ENCODE peak calls at places on chromosomes 12 and 14, in eight cellular contexts. One of them, this sample, is unnamed.
A peak's percentile ranks its signal among the peaks of the same experiment; 100 is the strongest.

GRCh38 chr12:109725321-109726105 is 11.9 kb downstream of the FAM222A start:
- DNase-seq in neural crest cell: no peak
- DNase-seq in NCI-H2081: peak; percentile 55
- DNase-seq in hypothalamus: peak; percentile 61
- DNase-seq in NCI-H1092: no peak
- DNase-seq in bronchial epithelial cell: no peak
- DNase-seq in adipocyte: no peak
- DNase-seq in CD4-positive, alpha-beta T cell: no peak
- DNase-seq in this sample: no peak

GRCh38 chr12:29072631-29073030 is 76.4 kb upstream of the FAR2 start:
- DNase-seq in neural crest cell: no peak
- DNase-seq in NCI-H2081: no peak
- DNase-seq in hypothalamus: no peak
- DNase-seq in NCI-H1092: no peak
- DNase-seq in bronchial epithelial cell: peak; percentile 72
- DNase-seq in adipocyte: peak; percentile 18
- DNase-seq in CD4-positive, alpha-beta T cell: no peak
- DNase-seq in this sample: no peak

GRCh38 chr12:57756406-57757341 is 1.8 kb downstream of the MARCHF9 start:
- DNase-seq in neural crest cell: peak; percentile 62
- DNase-seq in NCI-H2081: peak; percentile 69
- DNase-seq in hypothalamus: no peak
- DNase-seq in NCI-H1092: no peak
- DNase-seq in bronchial epithelial cell: no peak
- DNase-seq in adipocyte: no peak
- DNase-seq in CD4-positive, alpha-beta T cell: peak; percentile 57
- DNase-seq in this sample: peak; percentile 0

GRCh38 chr12:108907861-108908302 is 28.0 kb downstream of the DAO start:
- DNase-seq in neural crest cell: no peak
- DNase-seq in NCI-H2081: no peak
- DNase-seq in hypothalamus: no peak
- DNase-seq in NCI-H1092: no peak
- DNase-seq in bronchial epithelial cell: peak; percentile 76
- DNase-seq in adipocyte: peak; percentile 3
- DNase-seq in CD4-positive, alpha-beta T cell: no peak
- DNase-seq in this sample: no peak

GRCh38 chr14:77026166-77026929 is 2.2 kb downstream of the IRF2BPL start:
- DNase-seq in neural crest cell: no peak
- DNase-seq in NCI-H2081: peak; percentile 52
- DNase-seq in hypothalamus: peak; percentile 18
- DNase-seq in NCI-H1092: no peak
- DNase-seq in bronchial epithelial cell: no peak
- DNase-seq in adipocyte: peak; percentile 61
- DNase-seq in CD4-positive, alpha-beta T cell: no peak
- DNase-seq in this sample: no peak

GRCh38 chr12:115785548-115785947 is 491.9 kb downstream of the MED13L start:
- DNase-seq in neural crest cell: no peak
- DNase-seq in NCI-H2081: no peak
- DNase-seq in hypothalamus: no peak
- DNase-seq in NCI-H1092: no peak
- DNase-seq in bronchial epithelial cell: no peak
- DNase-seq in adipocyte: no peak
- DNase-seq in CD4-positive, alpha-beta T cell: no peak
- DNase-seq in this sample: no peak

GRCh38 chr12:102031852-102032251 is 29.9 kb downstream of the WASHC3 start:
- DNase-seq in neural crest cell: no peak
- DNase-seq in NCI-H2081: no peak
- DNase-seq in hypothalamus: no peak
- DNase-seq in NCI-H1092: no peak
- DNase-seq in bronchial epithelial cell: no peak
- DNase-seq in adipocyte: no peak
- DNase-seq in CD4-positive, alpha-beta T cell: no peak
- DNase-seq in this sample: no peak

GRCh38 chr14:37230551-37231194 is 32.9 kb downstream of the MIPOL1 start:
- DNase-seq in neural crest cell: no peak
- DNase-seq in NCI-H2081: peak; percentile 68
- DNase-seq in hypothalamus: no peak
- DNase-seq in NCI-H1092: peak; percentile 43
- DNase-seq in bronchial epithelial cell: peak; percentile 73
- DNase-seq in adipocyte: peak; percentile 95
- DNase-seq in CD4-positive, alpha-beta T cell: no peak
- DNase-seq in this sample: peak; percentile 72

GRCh38 chr12:84594157-84594556 is 318.4 kb downstream of the SLC6A15 start:
- DNase-seq in neural crest cell: no peak
- DNase-seq in NCI-H2081: no peak
- DNase-seq in hypothalamus: no peak
- DNase-seq in NCI-H1092: no peak
- DNase-seq in bronchial epithelial cell: no peak
- DNase-seq in adipocyte: no peak
- DNase-seq in CD4-positive, alpha-beta T cell: no peak
- DNase-seq in this sample: no peak

GRCh38 chr12:77645966-77646598 is 184.6 kb upstream of the NAV3 start:
- DNase-seq in neural crest cell: no peak
- DNase-seq in NCI-H2081: peak; percentile 30
- DNase-seq in hypothalamus: no peak
- DNase-seq in NCI-H1092: no peak
- DNase-seq in bronchial epithelial cell: no peak
- DNase-seq in adipocyte: no peak
- DNase-seq in CD4-positive, alpha-beta T cell: no peak
- DNase-seq in this sample: no peak

GRCh38 chr12:121248611-121249010 is 38.7 kb downstream of the P2RX4 start:
- DNase-seq in neural crest cell: no peak
- DNase-seq in NCI-H2081: no peak
- DNase-seq in hypothalamus: no peak
- DNase-seq in NCI-H1092: no peak
- DNase-seq in bronchial epithelial cell: no peak
- DNase-seq in adipocyte: no peak
- DNase-seq in CD4-positive, alpha-beta T cell: no peak
- DNase-seq in this sample: no peak

GRCh38 chr12:42448841-42449240 is 122.9 kb downstream of the PPHLN1 start:
- DNase-seq in neural crest cell: no peak
- DNase-seq in NCI-H2081: no peak
- DNase-seq in hypothalamus: no peak
- DNase-seq in NCI-H1092: no peak
- DNase-seq in bronchial epithelial cell: no peak
- DNase-seq in adipocyte: no peak
- DNase-seq in CD4-positive, alpha-beta T cell: no peak
- DNase-seq in this sample: no peak

GRCh38 chr12:26172478-26172877 is 22.9 kb upstream of the SSPN start:
- DNase-seq in neural crest cell: no peak
- DNase-seq in NCI-H2081: no peak
- DNase-seq in hypothalamus: no peak
- DNase-seq in NCI-H1092: no peak
- DNase-seq in bronchial epithelial cell: no peak
- DNase-seq in adipocyte: no peak
- DNase-seq in CD4-positive, alpha-beta T cell: no peak
- DNase-seq in this sample: no peak

GRCh38 chr12:121228919-121229650 is 19.2 kb downstream of the P2RX4 start:
- DNase-seq in neural crest cell: no peak
- DNase-seq in NCI-H2081: no peak
- DNase-seq in hypothalamus: no peak
- DNase-seq in NCI-H1092: no peak
- DNase-seq in bronchial epithelial cell: no peak
- DNase-seq in adipocyte: no peak
- DNase-seq in CD4-positive, alpha-beta T cell: no peak
- DNase-seq in this sample: no peak

GRCh38 chr14:76495983-76496382 is 120.0 kb downstream of the ESRRB start:
- DNase-seq in neural crest cell: no peak
- DNase-seq in NCI-H2081: no peak
- DNase-seq in hypothalamus: no peak
- DNase-seq in NCI-H1092: no peak
- DNase-seq in bronchial epithelial cell: no peak
- DNase-seq in adipocyte: no peak
- DNase-seq in CD4-positive, alpha-beta T cell: no peak
- DNase-seq in this sample: no peak

GRCh38 chr12:5438671-5439200 is 6.8 kb downstream of the NTF3 start:
- DNase-seq in neural crest cell: no peak
- DNase-seq in NCI-H2081: no peak
- DNase-seq in hypothalamus: no peak
- DNase-seq in NCI-H1092: no peak
- DNase-seq in bronchial epithelial cell: no peak
- DNase-seq in adipocyte: no peak
- DNase-seq in CD4-positive, alpha-beta T cell: no peak
- DNase-seq in this sample: no peak

GRCh38 chr14:30638926-30639325 is 16.8 kb downstream of the SCFD1 start:
- DNase-seq in neural crest cell: no peak
- DNase-seq in NCI-H2081: no peak
- DNase-seq in hypothalamus: no peak
- DNase-seq in NCI-H1092: no peak
- DNase-seq in bronchial epithelial cell: no peak
- DNase-seq in adipocyte: peak; percentile 55
- DNase-seq in CD4-positive, alpha-beta T cell: no peak
- DNase-seq in this sample: no peak

GRCh38 chr12:69359531-69360347 is at the start of gene YEATS4:
- DNase-seq in neural crest cell: peak; percentile 67
- DNase-seq in NCI-H2081: peak; percentile 99
- DNase-seq in hypothalamus: peak; percentile 80
- DNase-seq in NCI-H1092: peak; percentile 88
- DNase-seq in bronchial epithelial cell: peak; percentile 82
- DNase-seq in adipocyte: peak; percentile 95
- DNase-seq in CD4-positive, alpha-beta T cell: peak; percentile 71
- DNase-seq in this sample: peak; percentile 90

GRCh38 chr14:34241185-34241711 is 220.8 kb downstream of the SPTSSA start:
- DNase-seq in neural crest cell: no peak
- DNase-seq in NCI-H2081: no peak
- DNase-seq in hypothalamus: no peak
- DNase-seq in NCI-H1092: no peak
- DNase-seq in bronchial epithelial cell: no peak
- DNase-seq in adipocyte: no peak
- DNase-seq in CD4-positive, alpha-beta T cell: no peak
- DNase-seq in this sample: no peak

GRCh38 chr12:55982319-55982936 is 8.6 kb downstream of the RAB5B start:
- DNase-seq in neural crest cell: no peak
- DNase-seq in NCI-H2081: no peak
- DNase-seq in hypothalamus: no peak
- DNase-seq in NCI-H1092: no peak
- DNase-seq in bronchial epithelial cell: no peak
- DNase-seq in adipocyte: no peak
- DNase-seq in CD4-positive, alpha-beta T cell: no peak
- DNase-seq in this sample: no peak

GRCh38 chr12:116338064-116338872 is 60.8 kb upstream of the MED13L start:
- DNase-seq in neural crest cell: no peak
- DNase-seq in NCI-H2081: no peak
- DNase-seq in hypothalamus: no peak
- DNase-seq in NCI-H1092: no peak
- DNase-seq in bronchial epithelial cell: no peak
- DNase-seq in adipocyte: no peak
- DNase-seq in CD4-positive, alpha-beta T cell: no peak
- DNase-seq in this sample: no peak

GRCh38 chr12:71270057-71270456 is 112.3 kb upstream of the TSPAN8 start:
- DNase-seq in neural crest cell: no peak
- DNase-seq in NCI-H2081: no peak
- DNase-seq in hypothalamus: no peak
- DNase-seq in NCI-H1092: no peak
- DNase-seq in bronchial epithelial cell: no peak
- DNase-seq in adipocyte: no peak
- DNase-seq in CD4-positive, alpha-beta T cell: no peak
- DNase-seq in this sample: no peak

GRCh38 chr12:113908584-113909100 is 57.5 kb downstream of the RBM19 start:
- DNase-seq in neural crest cell: no peak
- DNase-seq in NCI-H2081: no peak
- DNase-seq in hypothalamus: no peak
- DNase-seq in NCI-H1092: no peak
- DNase-seq in bronchial epithelial cell: no peak
- DNase-seq in adipocyte: no peak
- DNase-seq in CD4-positive, alpha-beta T cell: no peak
- DNase-seq in this sample: no peak

GRCh38 chr14:30550335-30550734 is 8.6 kb upstream of the G2E3 start:
- DNase-seq in neural crest cell: no peak
- DNase-seq in NCI-H2081: no peak
- DNase-seq in hypothalamus: no peak
- DNase-seq in NCI-H1092: no peak
- DNase-seq in bronchial epithelial cell: peak; percentile 74
- DNase-seq in adipocyte: no peak
- DNase-seq in CD4-positive, alpha-beta T cell: no peak
- DNase-seq in this sample: peak; percentile 64

GRCh38 chr14:30719137-30719536 is 97.0 kb downstream of the SCFD1 start:
- DNase-seq in neural crest cell: no peak
- DNase-seq in NCI-H2081: no peak
- DNase-seq in hypothalamus: no peak
- DNase-seq in NCI-H1092: no peak
- DNase-seq in bronchial epithelial cell: no peak
- DNase-seq in adipocyte: no peak
- DNase-seq in CD4-positive, alpha-beta T cell: no peak
- DNase-seq in this sample: no peak

GRCh38 chr14:67569651-67570290 is 30.3 kb downstream of the PIGH start:
- DNase-seq in neural crest cell: no peak
- DNase-seq in NCI-H2081: no peak
- DNase-seq in hypothalamus: no peak
- DNase-seq in NCI-H1092: no peak
- DNase-seq in bronchial epithelial cell: no peak
- DNase-seq in adipocyte: no peak
- DNase-seq in CD4-positive, alpha-beta T cell: no peak
- DNase-seq in this sample: no peak

GRCh38 chr14:29937116-29937515 is 9.5 kb upstream of the PRKD1 start:
- DNase-seq in neural crest cell: no peak
- DNase-seq in NCI-H2081: no peak
- DNase-seq in hypothalamus: no peak
- DNase-seq in NCI-H1092: no peak
- DNase-seq in bronchial epithelial cell: peak; percentile 76
- DNase-seq in adipocyte: no peak
- DNase-seq in CD4-positive, alpha-beta T cell: no peak
- DNase-seq in this sample: peak; percentile 56